ENCODE peak calls at places on chromosomes 5 and 9, in seven cellular contexts. B is Kasumi-1; C is non-pigmented ciliary epithelial cell; Q is myocyte; X is C1 segment of cervical spinal cord; E is activated CD4-positive, alpha-beta memory T cell treated with anti-CD3 and anti-CD28 coated beads, Interleukin-2, amount 10 ng/mL, durations not matched to agents 7 days and 5 days; Y is stimulated activated CD4-positive, alpha-beta T cell treated with anti-CD3 and anti-CD28 coated beads, Interleukin-12 subunit alpha, Interleukin-12 subunit beta, amount 100 ng/mL, for 24 hours. A is an unnamed sample.

GRCh38 chr5:179839328-179840256 is 18.9 kb downstream of the SQSTM1 start:
- DNase-seq in B (no peak), C (no peak), Q (no peak), X (no peak), E (no peak), Y (no peak), A (no peak)

GRCh38 chr5:126516133-126516532 is 78.9 kb downstream of the ALDH7A1 start:
- DNase-seq in B (no peak), C (no peak), Q (peak; percentile 43), X (no peak), E (no peak), Y (no peak), A (no peak)

GRCh38 chr9:98324801-98325200 is 69.4 kb upstream of the TBC1D2 start:
- DNase-seq in B (no peak), C (no peak), Q (no peak), X (no peak), E (no peak), Y (no peak), A (no peak)

GRCh38 chr5:57434227-57434640 is 48.4 kb downstream of the ACTBL2 start:
- DNase-seq in B (no peak), C (peak; percentile 90), Q (no peak), X (no peak), E (no peak), Y (no peak), A (no peak)

GRCh38 chr5:154365823-154366222 is 80.0 kb upstream of the SAP30L start:
- DNase-seq in B (no peak), C (no peak), Q (no peak), X (no peak), E (no peak), Y (no peak), A (no peak)

GRCh38 chr5:90612930-90613329 is 54.3 kb downstream of the ADGRV1 start:
- DNase-seq in B (no peak), C (no peak), Q (no peak), X (no peak), E (no peak), Y (no peak), A (no peak)

GRCh38 chr5:124596595-124597388 is 149.6 kb downstream of the ZNF608 start:
- DNase-seq in B (no peak), C (peak; percentile 63), Q (peak; percentile 74), X (no peak), E (no peak), Y (no peak), A (no peak)

GRCh38 chr5:65459995-65460394 is 21.7 kb downstream of the ADAMTS6 start:
- DNase-seq in B (no peak), C (no peak), Q (no peak), X (no peak), E (no peak), Y (no peak), A (no peak)

GRCh38 chr9:16119861-16120641 is 567.2 kb downstream of the CCDC171 start:
- DNase-seq in B (no peak), C (no peak), Q (peak; percentile 97), X (no peak), E (no peak), Y (no peak), A (no peak)

GRCh38 chr5:81755320-81755719 is 4.4 kb upstream of the SSBP2 start:
- DNase-seq in B (no peak), C (peak; percentile 83), Q (peak; percentile 81), X (no peak), E (no peak), Y (no peak), A (no peak)

GRCh38 chr5:103293099-103293498 is 34.5 kb downstream of the MACIR start:
- DNase-seq in B (no peak), C (no peak), Q (no peak), X (no peak), E (no peak), Y (no peak), A (no peak)

GRCh38 chr9:92974161-92974661 is 26.9 kb downstream of the FGD3 start:
- DNase-seq in B (no peak), C (no peak), Q (no peak), X (no peak), E (no peak), Y (no peak), A (no peak)

GRCh38 chr5:12023614-12024241 is 119.5 kb upstream of the CTNND2 start:
- DNase-seq in B (peak; percentile 68), C (peak; percentile 22), Q (peak; percentile 51), X (no peak), E (no peak), Y (no peak), A (no peak)

GRCh38 chr9:104091708-104092107 is 2.4 kb upstream of the SMC2 start:
- DNase-seq in B (peak; percentile 58), C (no peak), Q (no peak), X (peak; percentile 1), E (no peak), Y (no peak), A (peak; percentile 35)

GRCh38 chr9:72156586-72156985 is 7.3 kb downstream of the GDA start:
- DNase-seq in B (no peak), C (no peak), Q (no peak), X (no peak), E (no peak), Y (no peak), A (no peak)

GRCh38 chr5:926416-927171 is 33.9 kb downstream of the TRIP13 start:
- DNase-seq in B (no peak), C (no peak), Q (no peak), X (no peak), E (no peak), Y (no peak), A (no peak)

GRCh38 chr9:138072161-138072842 is 194.7 kb downstream of the CACNA1B start:
- DNase-seq in B (no peak), C (no peak), Q (no peak), X (no peak), E (peak; percentile 13), Y (no peak), A (no peak)

GRCh38 chr9:130171226-130172148 is 717 bp upstream of the NCS1 start:
- DNase-seq in B (no peak), C (no peak), Q (no peak), X (no peak), E (no peak), Y (no peak), A (no peak)

GRCh38 chr9:76528642-76529190 is 69.7 kb downstream of the GCNT1 start:
- DNase-seq in B (no peak), C (no peak), Q (no peak), X (no peak), E (no peak), Y (no peak), A (no peak)

GRCh38 chr9:108125541-108125940 is 636.0 kb upstream of the KLF4 start:
- DNase-seq in B (no peak), C (no peak), Q (no peak), X (no peak), E (no peak), Y (no peak), A (no peak)

GRCh38 chr5:176653986-176654385 is 6.7 kb downstream of the TSPAN17 start:
- DNase-seq in B (no peak), C (no peak), Q (peak; percentile 44), X (no peak), E (no peak), Y (no peak), A (no peak)

GRCh38 chr5:139985733-139986132 is 57.4 kb downstream of the NRG2 start:
- DNase-seq in B (no peak), C (peak; percentile 52), Q (peak; percentile 70), X (no peak), E (no peak), Y (no peak), A (no peak)

GRCh38 chr9:134064711-134065110 is 3.1 kb downstream of the BRD3 start:
- DNase-seq in B (no peak), C (no peak), Q (no peak), X (no peak), E (no peak), Y (no peak), A (no peak)

GRCh38 chr5:142125963-142126362 is 17.4 kb downstream of the NDFIP1 start:
- DNase-seq in B (no peak), C (no peak), Q (no peak), X (no peak), E (no peak), Y (no peak), A (no peak)

GRCh38 chr5:127206320-127207113 is 84.1 kb upstream of the MEGF10 start:
- DNase-seq in B (no peak), C (peak; percentile 83), Q (peak; percentile 27), X (no peak), E (no peak), Y (no peak), A (no peak)

GRCh38 chr9:34292552-34292951 is 36.5 kb downstream of the KIF24 start:
- DNase-seq in B (no peak), C (no peak), Q (no peak), X (no peak), E (no peak), Y (no peak), A (no peak)

A was measured in activated CD8-positive, alpha-beta T cell treated with anti-CD3 and anti-CD28 coated beads, Interleukin-2, amount 10 ng/mL, durations not matched to agents 7 days and 5 days.